ENCODE peak calls at places on chromosomes 12 and 14, in six cellular contexts. V is prostate gland; L is CD8-positive, alpha-beta T cell; N is glutamatergic neuron; M is thoracic aorta; O is PC-3. J is an unnamed sample.

GRCh38 chr14:105480165-105480564 is 5.5 kb downstream of the CRIP2 start:
- DNase-seq in V (no peak), L (no peak), N (no peak), M (no peak), O (no peak), J (no peak)

GRCh38 chr12:93109794-93110203 is 180.7 kb upstream of the EEA1 start:
- DNase-seq in V (no peak), L (no peak), N (no peak), M (no peak), O (no peak), J (no peak)

GRCh38 chr14:76227450-76228050 is 75.8 kb downstream of the GPATCH2L start:
- DNase-seq in V (no peak), L (no peak), N (no peak), M (no peak), O (peak), J (no peak)

GRCh38 chr12:50620050-50620974 is 115.5 kb downstream of the DIP2B start:
- DNase-seq in V (no peak), L (no peak), N (no peak), M (no peak), O (peak), J (no peak)

GRCh38 chr12:106304001-106304421 is 1.5 kb downstream of the TCP11L2 start:
- DNase-seq in V (no peak), L (no peak), N (no peak), M (no peak), O (no peak), J (no peak)

GRCh38 chr14:58639842-58640484 is 2.2 kb downstream of the DACT1 start:
- DNase-seq in V (peak), L (no peak), N (peak), M (no peak), O (peak), J (no peak)

GRCh38 chr14:56998728-56999127 is 188.4 kb upstream of the OTX2 start:
- DNase-seq in V (no peak), L (no peak), N (no peak), M (no peak), O (no peak), J (no peak)

GRCh38 chr12:110670161-110670701 is 18.7 kb downstream of the HVCN1 start:
- DNase-seq in V (no peak), L (no peak), N (no peak), M (no peak), O (no peak), J (no peak)

GRCh38 chr12:89971880-89972279 is 263.2 kb upstream of the ATP2B1 start:
- DNase-seq in V (no peak), L (no peak), N (no peak), M (no peak), O (no peak), J (no peak)

GRCh38 chr12:132480620-132481132 is 9.3 kb upstream of the FBRSL1 start:
- DNase-seq in V (no peak), L (no peak), N (no peak), M (no peak), O (no peak), J (no peak)

GRCh38 chr14:80959448-80960006 is 4.1 kb downstream of the TSHR start:
- DNase-seq in V (no peak), L (peak), N (no peak), M (no peak), O (no peak), J (no peak)

GRCh38 chr12:74317078-74317581 is 220.5 kb upstream of the ATXN7L3B start:
- DNase-seq in V (no peak), L (no peak), N (no peak), M (no peak), O (peak), J (no peak)

GRCh38 chr14:68626386-68626785 is 166.5 kb downstream of the ZFP36L1 start:
- DNase-seq in V (no peak), L (no peak), N (no peak), M (no peak), O (no peak), J (peak)

GRCh38 chr14:58200480-58200841 is 512 bp downstream of the ACTR10 start:
- DNase-seq in V (no peak), L (no peak), N (no peak), M (no peak), O (peak), J (no peak)

GRCh38 chr14:100121643-100122480 is 37.6 kb downstream of the DEGS2 start:
- DNase-seq in V (no peak), L (no peak), N (no peak), M (no peak), O (no peak), J (no peak)

GRCh38 chr12:104384141-104384880 is 72.4 kb upstream of the CHST11 start:
- DNase-seq in V (no peak), L (no peak), N (no peak), M (no peak), O (peak), J (no peak)

GRCh38 chr14:54396183-54396492 is 669 bp upstream of the CDKN3 start:
- DNase-seq in V (no peak), L (no peak), N (no peak), M (no peak), O (peak), J (no peak)

GRCh38 chr12:1922985-1923384 is 4.5 kb upstream of the CACNA2D4 start:
- DNase-seq in V (no peak), L (no peak), N (no peak), M (no peak), O (no peak), J (no peak)

GRCh38 chr14:103014466-103015319 is 42.7 kb downstream of the CDC42BPB start:
- DNase-seq in V (no peak), L (no peak), N (no peak), M (no peak), O (no peak), J (no peak)

GRCh38 chr12:14768823-14769405 is 34.4 kb downstream of the WBP11 start:
- DNase-seq in V (no peak), L (peak), N (no peak), M (peak), O (peak), J (no peak)

GRCh38 chr14:24680516-24680915 is 46.5 kb upstream of the GZMB start:
- DNase-seq in V (no peak), L (no peak), N (no peak), M (no peak), O (no peak), J (no peak)

GRCh38 chr14:103541944-103542544 is 13.0 kb downstream of the TRMT61A start:
- DNase-seq in V (no peak), L (no peak), N (peak), M (no peak), O (no peak), J (no peak)

GRCh38 chr12:69405466-69405865 is 45.9 kb downstream of the YEATS4 start:
- DNase-seq in V (no peak), L (no peak), N (no peak), M (no peak), O (peak), J (no peak)

GRCh38 chr12:103905730-103906349 is 24.4 kb upstream of the HSP90B1 start:
- DNase-seq in V (no peak), L (no peak), N (no peak), M (no peak), O (no peak), J (no peak)

GRCh38 chr12:66074561-66074960 is 56.0 kb downstream of the LLPH start:
- DNase-seq in V (no peak), L (no peak), N (no peak), M (no peak), O (no peak), J (no peak)

GRCh38 chr12:21334771-21335325 is at the start of gene SLCO1A2:
- DNase-seq in V (no peak), L (no peak), N (no peak), M (no peak), O (no peak), J (no peak)

GRCh38 chr12:6442799-6443198 is 2.0 kb upstream of the CD27 start:
- DNase-seq in V (no peak), L (no peak), N (no peak), M (no peak), O (no peak), J (no peak)

GRCh38 chr12:116150001-116150400 is 127.5 kb downstream of the MED13L start:
- DNase-seq in V (no peak), L (no peak), N (no peak), M (no peak), O (no peak), J (no peak)

GRCh38 chr12:110744176-110744575 is 1.5 kb upstream of the PPP1CC start:
- DNase-seq in V (no peak), L (no peak), N (no peak), M (no peak), O (peak), J (no peak)

GRCh38 chr14:103121161-103121845 is 2.0 kb upstream of the TNFAIP2 start:
- DNase-seq in V (no peak), L (no peak), N (no peak), M (no peak), O (no peak), J (no peak)

DNA sequence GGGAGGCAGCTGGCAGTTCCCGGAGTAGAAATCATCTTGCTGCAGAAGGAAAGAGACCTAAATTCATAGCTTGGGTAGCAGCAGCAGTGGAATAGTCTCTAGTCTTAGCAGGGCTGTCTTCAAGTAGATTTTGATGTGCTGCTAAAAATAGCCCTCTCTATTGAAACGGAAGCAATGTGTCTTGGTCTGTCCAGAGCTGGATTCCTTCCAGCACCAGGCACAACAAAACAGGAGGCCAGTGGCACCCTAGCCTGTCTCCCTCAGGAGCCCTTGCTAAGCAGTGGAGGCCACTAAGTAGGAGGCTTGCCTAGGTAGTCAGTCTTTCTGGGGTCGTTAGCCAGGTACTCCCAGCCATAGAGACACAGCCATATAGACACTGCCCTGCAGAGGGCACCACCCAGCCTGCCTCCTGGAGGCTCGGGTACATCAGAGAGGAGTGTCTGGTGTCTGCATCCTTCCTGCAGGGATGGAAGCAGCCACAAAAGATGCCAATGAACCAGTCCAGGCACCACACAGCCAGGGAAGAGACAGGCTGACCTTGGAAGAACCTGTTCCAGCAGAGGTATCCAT is 97.5 kb downstream of the CRACR2A start:
- DNase-seq in V (no peak), L (no peak), N (peak), M (no peak), O (peak), J (no peak)
- TF ChIP-seq CTCF in V (peak), L (no peak), N (no peak), M (no peak), O (peak), J (peak)

GRCh38 chr14:62308316-62308715 is 546.1 kb downstream of the SNAPC1 start:
- DNase-seq in V (no peak), L (no peak), N (no peak), M (no peak), O (no peak), J (no peak)

GRCh38 chr14:62303437-62303836 is 541.2 kb downstream of the SNAPC1 start:
- DNase-seq in V (no peak), L (no peak), N (no peak), M (no peak), O (no peak), J (no peak)

GRCh38 chr14:62308927-62309326 is 546.7 kb downstream of the SNAPC1 start:
- DNase-seq in V (no peak), L (no peak), N (no peak), M (no peak), O (no peak), J (no peak)

GRCh38 chr14:62304172-62304571 is 542.0 kb downstream of the SNAPC1 start:
- DNase-seq in V (no peak), L (no peak), N (no peak), M (no peak), O (no peak), J (no peak)

DNA sequence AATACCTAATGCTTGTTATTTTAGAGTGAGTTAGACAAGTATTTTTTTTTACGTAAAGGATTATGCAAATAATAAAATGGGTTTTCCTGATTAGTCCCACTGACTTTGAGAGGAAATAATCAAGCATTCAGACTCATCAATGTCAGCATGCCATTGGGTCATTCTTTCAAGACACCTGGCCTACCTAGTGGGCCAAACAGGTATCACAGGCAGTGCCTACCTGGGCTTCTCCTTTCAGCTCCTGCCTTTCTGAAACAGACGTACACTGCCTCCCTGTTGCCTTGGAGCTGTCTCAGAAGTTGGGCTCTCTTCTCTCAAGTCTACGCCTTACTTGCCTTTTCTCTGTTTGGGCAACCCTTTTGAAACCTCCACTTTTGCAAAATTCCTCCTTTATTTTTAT is 545.6 kb downstream of the SNAPC1 start:
- DNase-seq in V (no peak), L (no peak), N (no peak), M (no peak), O (no peak), J (no peak)
- TF ChIP-seq CTCF in V (no peak), L (no peak), N (no peak), M (no peak), O (no peak), J (peak)

GRCh38 chr14:42569227-42569626 is 962.6 kb downstream of the LRFN5 start:
- DNase-seq in V (no peak), L (no peak), N (no peak), M (no peak), O (no peak), J (no peak)

GRCh38 chr14:42571991-42572390 is 965.3 kb downstream of the LRFN5 start:
- DNase-seq in V (no peak), L (no peak), N (no peak), M (no peak), O (no peak), J (no peak)
- TF ChIP-seq CTCF in V (no peak), L (no peak), N (no peak), M (no peak), O (no peak), J (no peak)

GRCh38 chr12:28583771-28584261 is 393.6 kb downstream of the CCDC91 start:
- DNase-seq in V (no peak), L (no peak), N (no peak), M (no peak), O (peak), J (no peak)
- TF ChIP-seq CTCF in V (no peak), L (no peak), N (no peak), M (no peak), O (peak), J (no peak)

J was measured in progenitor cell of endocrine pancreas.